ENCODE peak calls at places on chromosomes 5 and 9, in eight cellular contexts. One of them, this sample, is unnamed.

GRCh38 chr9:128892223-128892892 is 10.4 kb downstream of the LRRC8A start:
- DNase-seq in transverse colon: peak; percentile 89
- DNase-seq in GM12878: no peak
- DNase-seq in prostate gland: peak; percentile 88
- DNase-seq in adrenal gland: peak; percentile 85
- DNase-seq in gastrocnemius medialis: peak; percentile 57
- DNase-seq in A549: peak; percentile 70
- DNase-seq in HCT116: no peak
- DNase-seq in this sample: peak; percentile 95

GRCh38 chr5:122053181-122054109 is 24.6 kb downstream of the LOX start:
- DNase-seq in HCT116: no peak
- DNase-seq in GM12878: no peak
- DNase-seq in adrenal gland: peak; percentile 12
- DNase-seq in prostate gland: no peak
- DNase-seq in A549: no peak
- DNase-seq in transverse colon: no peak
- DNase-seq in gastrocnemius medialis: no peak
- DNase-seq in this sample: no peak

GRCh38 chr5:20555034-20555433 is 567.0 kb upstream of the CDH18 start:
- DNase-seq in gastrocnemius medialis: no peak
- DNase-seq in prostate gland: no peak
- DNase-seq in transverse colon: no peak
- DNase-seq in adrenal gland: no peak
- DNase-seq in GM12878: no peak
- DNase-seq in A549: peak; percentile 6
- DNase-seq in HCT116: no peak
- DNase-seq in this sample: no peak

GRCh38 chr9:98251554-98251953 is 3.9 kb downstream of the TBC1D2 start:
- DNase-seq in A549: peak; percentile 69
- DNase-seq in prostate gland: no peak
- DNase-seq in adrenal gland: no peak
- DNase-seq in HCT116: peak; percentile 73
- DNase-seq in gastrocnemius medialis: no peak
- DNase-seq in GM12878: no peak
- DNase-seq in transverse colon: no peak
- DNase-seq in this sample: no peak

GRCh38 chr5:92941806-92942205 is 639.2 kb downstream of the NR2F1-AS1 start:
- DNase-seq in gastrocnemius medialis: no peak
- DNase-seq in prostate gland: peak; percentile 15
- DNase-seq in A549: no peak
- DNase-seq in adrenal gland: no peak
- DNase-seq in GM12878: no peak
- DNase-seq in transverse colon: no peak
- DNase-seq in HCT116: no peak
- DNase-seq in this sample: no peak

GRCh38 chr5:86461169-86461956 is 156.4 kb upstream of the COX7C start:
- DNase-seq in adrenal gland: no peak
- DNase-seq in gastrocnemius medialis: no peak
- DNase-seq in HCT116: no peak
- DNase-seq in prostate gland: no peak
- DNase-seq in GM12878: no peak
- DNase-seq in A549: no peak
- DNase-seq in transverse colon: no peak
- DNase-seq in this sample: no peak

GRCh38 chr9:129311638-129312037 is 133.6 kb upstream of the IER5L start:
- DNase-seq in gastrocnemius medialis: no peak
- DNase-seq in adrenal gland: no peak
- DNase-seq in HCT116: no peak
- DNase-seq in transverse colon: no peak
- DNase-seq in GM12878: no peak
- DNase-seq in prostate gland: no peak
- DNase-seq in A549: no peak
- DNase-seq in this sample: no peak

GRCh38 chr5:141338538-141339306 is at the start of gene PCDHGA2:
- DNase-seq in prostate gland: no peak
- DNase-seq in adrenal gland: no peak
- DNase-seq in transverse colon: no peak
- DNase-seq in HCT116: no peak
- DNase-seq in GM12878: no peak
- DNase-seq in A549: peak; percentile 74
- DNase-seq in gastrocnemius medialis: no peak
- DNase-seq in this sample: no peak

GRCh38 chr5:134371834-134372340 is 518 bp downstream of the UBE2B start:
- DNase-seq in GM12878: no peak
- DNase-seq in transverse colon: peak; percentile 61
- DNase-seq in gastrocnemius medialis: peak; percentile 77
- DNase-seq in A549: peak; percentile 54
- DNase-seq in prostate gland: peak; percentile 31
- DNase-seq in HCT116: no peak
- DNase-seq in adrenal gland: peak; percentile 92
- DNase-seq in this sample: peak; percentile 48

GRCh38 chr5:134370871-134371833 is at the start of gene UBE2B:
- DNase-seq in transverse colon: peak; percentile 98
- DNase-seq in gastrocnemius medialis: peak; percentile 99
- DNase-seq in HCT116: peak; percentile 99
- DNase-seq in prostate gland: peak; percentile 99
- DNase-seq in GM12878: peak; percentile 97
- DNase-seq in adrenal gland: peak; percentile 99
- DNase-seq in A549: peak; percentile 100
- DNase-seq in this sample: peak; percentile 99

GRCh38 chr5:134370306-134370870 is 981 bp upstream of the UBE2B start:
- DNase-seq in HCT116: no peak
- DNase-seq in transverse colon: no peak
- DNase-seq in A549: no peak
- DNase-seq in prostate gland: no peak
- DNase-seq in adrenal gland: no peak
- DNase-seq in GM12878: no peak
- DNase-seq in gastrocnemius medialis: no peak
- DNase-seq in this sample: no peak

GRCh38 chr5:134374234-134374633 is 2.9 kb downstream of the UBE2B start:
- DNase-seq in adrenal gland: no peak
- DNase-seq in prostate gland: no peak
- DNase-seq in gastrocnemius medialis: no peak
- DNase-seq in GM12878: no peak
- DNase-seq in A549: peak; percentile 36
- DNase-seq in transverse colon: no peak
- DNase-seq in HCT116: no peak
- DNase-seq in this sample: no peak
- TF ChIP-seq CTCF in adrenal gland: no peak
- TF ChIP-seq CTCF in prostate gland: peak; percentile 12
- TF ChIP-seq CTCF in gastrocnemius medialis: no peak
- TF ChIP-seq CTCF in GM12878: peak; percentile 33
- TF ChIP-seq CTCF in A549: peak; percentile 19
- TF ChIP-seq CTCF in transverse colon: no peak
- TF ChIP-seq CTCF in HCT116: no peak
- TF ChIP-seq CTCF in this sample: no peak

GRCh38 chr9:131734781-131735180 is 5.1 kb downstream of the RAPGEF1 start:
- DNase-seq in HCT116: no peak
- DNase-seq in gastrocnemius medialis: no peak
- DNase-seq in A549: no peak
- DNase-seq in GM12878: no peak
- DNase-seq in adrenal gland: no peak
- DNase-seq in prostate gland: no peak
- DNase-seq in transverse colon: no peak
- DNase-seq in this sample: no peak

GRCh38 chr9:131734165-131734610 is 5.7 kb downstream of the RAPGEF1 start:
- DNase-seq in GM12878: no peak
- DNase-seq in adrenal gland: peak; percentile 50
- DNase-seq in prostate gland: no peak
- DNase-seq in transverse colon: peak; percentile 89
- DNase-seq in HCT116: no peak
- DNase-seq in A549: peak; percentile 52
- DNase-seq in gastrocnemius medialis: peak; percentile 48
- DNase-seq in this sample: peak; percentile 55

GRCh38 chr9:131732061-131732526 is 7.8 kb downstream of the RAPGEF1 start:
- DNase-seq in prostate gland: peak; percentile 87
- DNase-seq in gastrocnemius medialis: peak; percentile 76
- DNase-seq in HCT116: no peak
- DNase-seq in transverse colon: peak; percentile 57
- DNase-seq in adrenal gland: no peak
- DNase-seq in GM12878: no peak
- DNase-seq in A549: no peak
- DNase-seq in this sample: no peak

GRCh38 chr9:131732636-131733340 is 7.1 kb downstream of the RAPGEF1 start:
- DNase-seq in gastrocnemius medialis: no peak
- DNase-seq in HCT116: no peak
- DNase-seq in GM12878: no peak
- DNase-seq in adrenal gland: no peak
- DNase-seq in transverse colon: no peak
- DNase-seq in A549: no peak
- DNase-seq in prostate gland: no peak
- DNase-seq in this sample: no peak

DNA sequence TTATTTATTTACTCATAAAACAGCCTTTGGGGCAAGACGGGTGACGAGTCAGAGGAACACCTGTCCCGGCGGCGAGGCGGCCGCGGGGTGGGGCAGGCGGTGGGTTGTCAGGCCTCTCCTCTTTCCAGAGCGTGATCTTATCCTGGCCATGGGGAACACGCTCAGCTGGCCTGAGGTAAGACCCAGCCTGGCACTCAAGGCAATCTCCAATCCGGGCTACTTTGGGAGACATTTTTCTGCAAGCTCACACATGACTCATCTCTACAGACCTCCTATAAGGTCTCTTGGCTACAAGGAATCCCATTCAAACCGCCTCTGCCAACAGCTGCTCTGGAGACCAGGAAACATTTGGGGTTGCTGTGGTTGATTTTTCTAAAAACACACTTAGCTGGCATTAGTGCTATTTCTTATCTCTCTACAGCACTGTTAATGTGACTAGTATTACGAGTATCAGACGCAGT is 6.2 kb downstream of the RAPGEF1 start:
- DNase-seq in adrenal gland: peak; percentile 69
- DNase-seq in GM12878: no peak
- DNase-seq in A549: peak; percentile 88
- DNase-seq in transverse colon: peak; percentile 58
- DNase-seq in prostate gland: no peak
- DNase-seq in gastrocnemius medialis: peak; percentile 83
- DNase-seq in HCT116: no peak
- DNase-seq in this sample: peak; percentile 71
- H3K4me1 ChIP-seq in adrenal gland: peaks cover 30% of the 10 kb centered on the region
- H3K4me1 ChIP-seq in GM12878: peaks cover 75% of the 10 kb centered on the region
- H3K4me1 ChIP-seq in A549: peaks cover 79% of the 10 kb centered on the region
- H3K4me1 ChIP-seq in transverse colon: peaks cover 81% of the 10 kb centered on the region
- H3K4me1 ChIP-seq in prostate gland: peaks cover 10% of the 10 kb centered on the region
- H3K4me1 ChIP-seq in gastrocnemius medialis: peaks cover 89% of the 10 kb centered on the region
- H3K4me1 ChIP-seq in HCT116: peaks cover 29% of the 10 kb centered on the region
- H3K4me1 ChIP-seq in this sample: peaks cover 30% of the 10 kb centered on the region

GRCh38 chr9:72981433-72981832 is 28.6 kb upstream of the ALDH1A1 start:
- DNase-seq in transverse colon: no peak
- DNase-seq in adrenal gland: no peak
- DNase-seq in HCT116: no peak
- DNase-seq in prostate gland: no peak
- DNase-seq in A549: no peak
- DNase-seq in gastrocnemius medialis: no peak
- DNase-seq in GM12878: no peak
- DNase-seq in this sample: no peak

GRCh38 chr9:72984150-72984947 is 31.5 kb upstream of the ALDH1A1 start:
- DNase-seq in A549: no peak
- DNase-seq in adrenal gland: no peak
- DNase-seq in GM12878: no peak
- DNase-seq in transverse colon: no peak
- DNase-seq in prostate gland: no peak
- DNase-seq in HCT116: no peak
- DNase-seq in gastrocnemius medialis: no peak
- DNase-seq in this sample: no peak

GRCh38 chr9:72982161-72982799 is 29.4 kb upstream of the ALDH1A1 start:
- DNase-seq in transverse colon: no peak
- DNase-seq in gastrocnemius medialis: no peak
- DNase-seq in HCT116: no peak
- DNase-seq in A549: peak; percentile 76
- DNase-seq in prostate gland: no peak
- DNase-seq in GM12878: no peak
- DNase-seq in adrenal gland: no peak
- DNase-seq in this sample: no peak

GRCh38 chr9:72983512-72984021 is 30.7 kb upstream of the ALDH1A1 start:
- DNase-seq in HCT116: no peak
- DNase-seq in GM12878: no peak
- DNase-seq in transverse colon: no peak
- DNase-seq in adrenal gland: no peak
- DNase-seq in A549: peak; percentile 95
- DNase-seq in prostate gland: no peak
- DNase-seq in gastrocnemius medialis: no peak
- DNase-seq in this sample: no peak

GRCh38 chr9:72983056-72983455 is 30.2 kb upstream of the ALDH1A1 start:
- DNase-seq in GM12878: no peak
- DNase-seq in prostate gland: no peak
- DNase-seq in A549: peak; percentile 87
- DNase-seq in adrenal gland: no peak
- DNase-seq in HCT116: no peak
- DNase-seq in gastrocnemius medialis: no peak
- DNase-seq in transverse colon: no peak
- DNase-seq in this sample: no peak
- TF ChIP-seq POLR2A in GM12878: no peak
- TF ChIP-seq POLR2A in prostate gland: no peak
- TF ChIP-seq POLR2A in A549: no peak
- TF ChIP-seq POLR2A in adrenal gland: no peak
- TF ChIP-seq POLR2A in HCT116: no peak
- TF ChIP-seq POLR2A in gastrocnemius medialis: no peak
- TF ChIP-seq POLR2A in transverse colon: no peak
- TF ChIP-seq POLR2A in this sample: no peak

GRCh38 chr5:171598279-171599152 is 179.1 kb downstream of the FGF18 start:
- DNase-seq in adrenal gland: no peak
- DNase-seq in transverse colon: no peak
- DNase-seq in gastrocnemius medialis: no peak
- DNase-seq in A549: no peak
- DNase-seq in prostate gland: no peak
- DNase-seq in GM12878: no peak
- DNase-seq in HCT116: no peak
- DNase-seq in this sample: no peak

GRCh38 chr5:171599396-171599795 is 179.9 kb downstream of the FGF18 start:
- DNase-seq in A549: no peak
- DNase-seq in HCT116: no peak
- DNase-seq in gastrocnemius medialis: no peak
- DNase-seq in adrenal gland: no peak
- DNase-seq in GM12878: no peak
- DNase-seq in transverse colon: no peak
- DNase-seq in prostate gland: no peak
- DNase-seq in this sample: no peak

GRCh38 chr5:171595401-171595800 is 176.0 kb downstream of the FGF18 start:
- DNase-seq in transverse colon: no peak
- DNase-seq in GM12878: no peak
- DNase-seq in A549: no peak
- DNase-seq in gastrocnemius medialis: no peak
- DNase-seq in prostate gland: no peak
- DNase-seq in HCT116: no peak
- DNase-seq in adrenal gland: no peak
- DNase-seq in this sample: no peak

GRCh38 chr5:171595801-171596231 is 176.4 kb downstream of the FGF18 start:
- DNase-seq in prostate gland: no peak
- DNase-seq in A549: peak; percentile 60
- DNase-seq in gastrocnemius medialis: no peak
- DNase-seq in HCT116: no peak
- DNase-seq in adrenal gland: no peak
- DNase-seq in transverse colon: no peak
- DNase-seq in GM12878: no peak
- DNase-seq in this sample: no peak

DNA sequence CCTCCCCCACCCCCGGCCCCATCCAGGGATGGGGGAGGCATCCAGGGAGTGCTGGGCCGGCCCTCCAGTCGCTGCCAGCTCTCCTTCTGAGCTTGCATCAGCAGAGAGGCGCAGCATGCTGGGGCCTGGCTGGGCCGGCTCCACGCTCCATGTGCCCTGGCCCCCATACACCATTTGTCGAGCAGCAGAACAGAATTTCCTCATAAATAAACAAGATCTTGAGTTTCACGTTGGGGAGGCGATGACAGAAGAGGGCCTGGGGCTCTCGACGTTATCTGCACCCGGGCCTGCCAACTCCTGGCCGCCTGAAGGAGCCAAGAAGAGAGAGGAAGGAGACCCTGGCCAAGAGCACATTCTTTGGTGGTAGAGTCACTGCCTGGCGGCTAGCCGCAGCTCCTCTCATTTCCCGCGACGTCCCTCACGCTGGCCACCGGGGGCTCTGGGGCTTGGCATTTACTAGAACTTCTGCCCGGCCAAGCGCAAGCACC is 177.0 kb downstream of the FGF18 start:
- DNase-seq in GM12878: no peak
- DNase-seq in A549: no peak
- DNase-seq in gastrocnemius medialis: no peak
- DNase-seq in prostate gland: peak; percentile 48
- DNase-seq in transverse colon: no peak
- DNase-seq in adrenal gland: no peak
- DNase-seq in HCT116: no peak
- DNase-seq in this sample: no peak
- TF ChIP-seq CTCF in GM12878: no peak
- TF ChIP-seq CTCF in A549: no peak
- TF ChIP-seq CTCF in gastrocnemius medialis: no peak
- TF ChIP-seq CTCF in prostate gland: no peak
- TF ChIP-seq CTCF in transverse colon: no peak
- TF ChIP-seq CTCF in adrenal gland: no peak
- TF ChIP-seq CTCF in HCT116: no peak
- TF ChIP-seq CTCF in this sample: no peak